ENCODE peak calls at places on chromosomes 16 and 17, in eight cellular contexts. G is mesendoderm; D is Peyer's patch; Q is thoracic aorta; T is WERI-Rb-1; W is left ventricle myocardium inferior; V is CD8-positive, alpha-beta T cell; B is small intestine. A is an unnamed sample. For H3K36me3, the result is how much of the 10 kb centered on the place peaks cover.

GRCh38 chr17:3695129-3695722 is 729 bp downstream of the P2RX5 start:
- DNase-seq in G (no peak), D (no peak), Q (no peak), T (peak), W (peak), V (no peak), B (no peak), A (no peak)

GRCh38 chr17:13638855-13639458 is 37.2 kb upstream of the HS3ST3A1 start:
- DNase-seq in G (peak), D (no peak), Q (no peak), T (no peak), W (no peak), V (no peak), B (no peak), A (no peak)

GRCh38 chr16:46908540-46909372 is 24.6 kb downstream of the GPT2 start:
- DNase-seq in G (peak), D (peak), Q (no peak), T (peak), W (no peak), V (peak), B (peak), A (peak)

GRCh38 chr16:12157510-12158093 is 181.1 kb downstream of the SNX29 start:
- DNase-seq in G (peak), D (no peak), Q (no peak), T (no peak), W (no peak), V (no peak), B (no peak), A (no peak)

GRCh38 chr16:14475370-14476139 is 154.5 kb downstream of the PARN start:
- DNase-seq in G (no peak), D (no peak), Q (no peak), T (no peak), W (no peak), V (no peak), B (no peak), A (no peak)

GRCh38 chr17:67544364-67544763 is 167.3 kb downstream of the PITPNC1 start:
- DNase-seq in G (no peak), D (no peak), Q (no peak), T (no peak), W (no peak), V (no peak), B (no peak), A (no peak)

GRCh38 chr16:35931722-35932121 is 2472.3 kb downstream of the TP53TG3F start:
- DNase-seq in G (no peak), D (no peak), Q (no peak), T (no peak), W (no peak), V (no peak), B (no peak), A (no peak)

GRCh38 chr17:49908782-49909714 is 59.9 kb upstream of the DLX4 start:
- DNase-seq in G (no peak), D (no peak), Q (no peak), T (no peak), W (no peak), V (no peak), B (no peak), A (no peak)

GRCh38 chr17:3335876-3336275 is 37.7 kb upstream of the OR3A1 start:
- DNase-seq in G (peak), D (no peak), Q (no peak), T (no peak), W (no peak), V (no peak), B (no peak), A (no peak)

GRCh38 chr16:30956601-30957455 is 726 bp upstream of the SETD1A start:
- DNase-seq in G (peak), D (peak), Q (peak), T (peak), W (peak), V (peak), B (peak), A (peak)

GRCh38 chr16:53967172-53967571 is 263.2 kb downstream of the FTO start:
- DNase-seq in G (no peak), D (no peak), Q (no peak), T (no peak), W (no peak), V (no peak), B (no peak), A (no peak)

GRCh38 chr16:65728172-65728571 is 606.3 kb upstream of the CDH11 start:
- DNase-seq in G (peak), D (no peak), Q (no peak), T (peak), W (no peak), V (no peak), B (no peak), A (peak)

GRCh38 chr16:30381351-30382041 is 865 bp downstream of the SEPTIN1 start:
- DNase-seq in G (no peak), D (no peak), Q (no peak), T (no peak), W (no peak), V (no peak), B (no peak), A (no peak)

GRCh38 chr17:46044286-46044928 is 45.4 kb downstream of the STH start:
- DNase-seq in G (peak), D (peak), Q (peak), T (peak), W (no peak), V (peak), B (peak), A (peak)

GRCh38 chr17:46039592-46040186 is 40.6 kb downstream of the STH start:
- DNase-seq in G (no peak), D (no peak), Q (no peak), T (no peak), W (peak), V (no peak), B (no peak), A (no peak)

GRCh38 chr17:46043606-46044005 is 44.6 kb downstream of the STH start:
- DNase-seq in G (no peak), D (no peak), Q (no peak), T (no peak), W (no peak), V (no peak), B (no peak), A (no peak)

GRCh38 chr17:46044989-46045388 is 45.9 kb downstream of the STH start:
- DNase-seq in G (no peak), D (no peak), Q (no peak), T (no peak), W (no peak), V (no peak), B (no peak), A (no peak)

DNA sequence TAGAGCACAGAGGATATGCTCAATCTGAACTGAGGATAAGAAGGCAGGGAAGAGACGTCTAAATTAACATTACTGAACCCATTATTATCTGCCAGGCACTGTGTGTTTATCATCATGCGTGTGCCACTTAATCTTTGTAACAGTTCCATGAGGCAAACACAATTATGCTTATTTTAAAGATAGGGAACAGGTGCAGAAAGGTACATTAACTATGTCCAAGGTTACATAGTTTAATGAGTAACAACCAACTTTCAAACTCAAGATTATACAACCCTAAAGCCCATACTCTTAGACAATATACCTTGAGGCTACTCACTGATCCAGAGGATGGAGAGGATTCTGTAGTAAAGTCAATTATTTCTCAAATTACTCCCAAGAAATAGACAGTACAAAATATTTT is 43.2 kb downstream of the STH start:
- DNase-seq in G (no peak), D (no peak), Q (no peak), T (no peak), W (no peak), V (no peak), B (peak), A (no peak)
- H3K36me3 ChIP-seq in G (under half), D (half or more), Q (under half), T (half or more), W (half or more), V (half or more), B (under half), A (under half)

GRCh38 chr16:67917140-67917851 is 14.4 kb downstream of the CTRL start:
- DNase-seq in G (no peak), D (no peak), Q (no peak), T (no peak), W (peak), V (no peak), B (no peak), A (no peak)
- H3K36me3 ChIP-seq in G (under half), D (under half), Q (under half), T (under half), W (under half), V (under half), B (under half), A (under half)

GRCh38 chr16:70271696-70272095 is 17.6 kb downstream of the AARS1 start:
- DNase-seq in G (no peak), D (no peak), Q (no peak), T (no peak), W (no peak), V (no peak), B (no peak), A (no peak)
- H3K36me3 ChIP-seq in G (under half), D (half or more), Q (half or more), T (half or more), W (half or more), V (under half), B (under half), A (half or more)

GRCh38 chr17:37447641-37448040 is 41.0 kb downstream of the TADA2A start:
- DNase-seq in G (no peak), D (no peak), Q (no peak), T (no peak), W (no peak), V (no peak), B (no peak), A (no peak)

GRCh38 chr17:37440424-37440823 is 33.7 kb downstream of the TADA2A start:
- DNase-seq in G (peak), D (no peak), Q (no peak), T (no peak), W (no peak), V (no peak), B (no peak), A (no peak)

GRCh38 chr17:37450090-37450489 is 39.6 kb upstream of the DUSP14 start:
- DNase-seq in G (no peak), D (no peak), Q (no peak), T (no peak), W (no peak), V (no peak), B (no peak), A (no peak)

DNA sequence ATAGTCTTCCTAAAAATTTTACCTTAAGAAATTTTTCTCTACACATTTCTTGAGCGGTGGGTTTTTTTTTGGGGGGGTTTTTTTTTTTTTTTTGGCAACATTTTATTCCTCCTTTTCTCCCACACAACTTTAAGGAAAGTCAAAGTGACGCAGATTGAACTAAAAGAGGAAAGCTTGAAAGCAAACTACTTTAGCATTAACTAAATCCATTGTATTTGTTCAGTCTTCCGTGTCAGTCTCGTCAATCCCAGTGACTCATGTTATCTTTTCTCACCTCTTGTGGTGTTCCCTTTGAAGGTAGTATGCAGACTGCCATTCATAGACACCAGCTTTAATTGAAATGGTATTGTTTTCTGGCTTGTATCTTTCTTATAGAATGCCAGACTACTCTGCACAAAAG is 39.3 kb downstream of the TADA2A start:
- DNase-seq in G (peak), D (no peak), Q (no peak), T (peak), W (no peak), V (no peak), B (no peak), A (no peak)
- H3K36me3 ChIP-seq in G (under half), D (half or more), Q (under half), T (under half), W (half or more), V (under half), B (under half), A (under half)

GRCh38 chr16:1757714-1758461 is 13.5 kb downstream of the NME3 start:
- DNase-seq in G (no peak), D (peak), Q (no peak), T (no peak), W (no peak), V (no peak), B (peak), A (no peak)

GRCh38 chr16:1751946-1752345 is 19.4 kb downstream of the NME3 start:
- DNase-seq in G (no peak), D (no peak), Q (no peak), T (no peak), W (no peak), V (no peak), B (no peak), A (no peak)

GRCh38 chr16:1752853-1753252 is 18.5 kb downstream of the NME3 start:
- DNase-seq in G (no peak), D (no peak), Q (no peak), T (no peak), W (no peak), V (no peak), B (no peak), A (no peak)

GRCh38 chr16:1758923-1759322 is 12.4 kb downstream of the NME3 start:
- DNase-seq in G (no peak), D (no peak), Q (no peak), T (no peak), W (no peak), V (no peak), B (no peak), A (no peak)

GRCh38 chr16:1754204-1754603 is 17.1 kb downstream of the NME3 start:
- DNase-seq in G (no peak), D (no peak), Q (no peak), T (no peak), W (no peak), V (no peak), B (no peak), A (no peak)
- H3K36me3 ChIP-seq in G (under half), D (under half), Q (under half), T (under half), W (half or more), V (under half), B (under half), A (under half)

GRCh38 chr16:67941469-67942199 is 2.3 kb downstream of the LCAT start:
- DNase-seq in G (no peak), D (no peak), Q (no peak), T (no peak), W (no peak), V (no peak), B (no peak), A (no peak)
- H3K36me3 ChIP-seq in G (under half), D (under half), Q (under half), T (under half), W (half or more), V (under half), B (under half), A (under half)

GRCh38 chr17:60653569-60653968 is 24.1 kb upstream of the BCAS3 start:
- DNase-seq in G (no peak), D (no peak), Q (no peak), T (no peak), W (no peak), V (no peak), B (no peak), A (no peak)
- H3K36me3 ChIP-seq in G (under half), D (half or more), Q (under half), T (half or more), W (half or more), V (under half), B (under half), A (under half)

A was measured in H7.